ENCODE peak calls at places on chromosomes 6 and 20, in four cellular contexts. B, V, L and Q are unnamed samples.

GRCh38 chr20:38997622-38998021 is 35.5 kb downstream of the DHX35 start:
- DNase-seq in B (no peak), V (no peak), L (no peak), Q (no peak)

GRCh38 chr6:73514746-73515110 is 6.1 kb downstream of the EEF1A1 start:
- DNase-seq in B (no peak), V (no peak), L (peak), Q (no peak)

GRCh38 chr6:52724406-52725121 is 38.7 kb downstream of the GSTA2 start:
- DNase-seq in B (peak), V (peak), L (peak), Q (peak)

GRCh38 chr20:21396045-21396893 is 1.1 kb downstream of the NKX2-4 start:
- DNase-seq in B (no peak), V (peak), L (no peak), Q (no peak)

GRCh38 chr20:47392015-47392720 is 35.7 kb upstream of the ZMYND8 start:
- DNase-seq in B (peak), V (no peak), L (peak), Q (no peak)

GRCh38 chr6:97535800-97536199 is 252.8 kb upstream of the MMS22L start:
- DNase-seq in B (no peak), V (no peak), L (no peak), Q (no peak)

GRCh38 chr20:32560989-32561830 is 23.9 kb downstream of the NOL4L start:
- DNase-seq in B (no peak), V (no peak), L (no peak), Q (no peak)

GRCh38 chr6:137830562-137830961 is 36.5 kb upstream of the TNFAIP3 start:
- DNase-seq in B (no peak), V (no peak), L (no peak), Q (no peak)

GRCh38 chr20:38840053-38840893 is 34.8 kb downstream of the PPP1R16B start:
- DNase-seq in B (no peak), V (no peak), L (no peak), Q (no peak)

GRCh38 chr6:80143312-80143960 is 37.0 kb downstream of the BCKDHB start:
- DNase-seq in B (peak), V (peak), L (peak), Q (peak)

GRCh38 chr20:10578607-10579006 is 95.2 kb downstream of the JAG1 start:
- DNase-seq in B (no peak), V (no peak), L (peak), Q (no peak)

GRCh38 chr20:36368400-36368799 is 62.3 kb downstream of the DLGAP4 start:
- DNase-seq in B (no peak), V (no peak), L (no peak), Q (no peak)

GRCh38 chr6:36660771-36661471 is 17.6 kb upstream of the CDKN1A start:
- DNase-seq in B (no peak), V (peak), L (no peak), Q (no peak)

GRCh38 chr6:138109042-138109997 is 2.1 kb upstream of the PERP start:
- DNase-seq in B (no peak), V (peak), L (peak), Q (no peak)

GRCh38 chr6:24126586-24127192 is 674 bp downstream of the NRSN1 start:
- DNase-seq in B (no peak), V (no peak), L (peak), Q (peak)

GRCh38 chr6:109322825-109323580 is 59.3 kb downstream of the CD164 start:
- DNase-seq in B (no peak), V (no peak), L (no peak), Q (no peak)

GRCh38 chr20:36632487-36633284 is 13.3 kb downstream of the SLA2 start:
- DNase-seq in B (no peak), V (no peak), L (no peak), Q (no peak)

GRCh38 chr20:5933802-5934436 is 16.4 kb downstream of the TRMT6 start:
- DNase-seq in B (no peak), V (no peak), L (no peak), Q (no peak)

GRCh38 chr6:41492261-41492891 is 53.8 kb upstream of the FOXP4 start:
- DNase-seq in B (no peak), V (no peak), L (no peak), Q (no peak)

GRCh38 chr6:6803180-6803978 is 214.9 kb downstream of the LY86 start:
- DNase-seq in B (no peak), V (no peak), L (no peak), Q (no peak)
- TF ChIP-seq CTCF in B (no peak), V (no peak), L (no peak), Q (no peak)

DNA sequence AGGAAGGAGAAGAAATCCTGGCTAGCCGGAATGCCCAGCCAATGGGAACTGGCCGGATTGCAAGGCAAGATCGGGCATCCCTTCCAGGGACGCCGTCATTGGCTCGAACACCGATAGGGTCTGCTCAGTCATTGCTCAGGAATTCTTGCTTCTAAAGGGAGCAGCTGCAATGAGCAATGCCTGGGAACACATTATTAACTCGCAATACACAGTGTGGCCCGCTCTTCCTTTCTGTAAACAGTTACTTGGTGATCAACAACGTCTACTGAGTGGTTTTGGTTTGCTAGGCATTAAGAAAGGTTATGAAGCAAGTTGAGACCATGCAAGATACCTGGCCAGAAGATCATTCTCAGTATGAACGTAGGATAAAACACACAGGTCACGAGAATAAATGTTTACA is 165.4 kb upstream of the CITED2 start:
- DNase-seq in B (peak), V (peak), L (peak), Q (peak)
- H3K4me3 ChIP-seq in B (no peak), V (no peak), L (no peak), Q (no peak)

DNA sequence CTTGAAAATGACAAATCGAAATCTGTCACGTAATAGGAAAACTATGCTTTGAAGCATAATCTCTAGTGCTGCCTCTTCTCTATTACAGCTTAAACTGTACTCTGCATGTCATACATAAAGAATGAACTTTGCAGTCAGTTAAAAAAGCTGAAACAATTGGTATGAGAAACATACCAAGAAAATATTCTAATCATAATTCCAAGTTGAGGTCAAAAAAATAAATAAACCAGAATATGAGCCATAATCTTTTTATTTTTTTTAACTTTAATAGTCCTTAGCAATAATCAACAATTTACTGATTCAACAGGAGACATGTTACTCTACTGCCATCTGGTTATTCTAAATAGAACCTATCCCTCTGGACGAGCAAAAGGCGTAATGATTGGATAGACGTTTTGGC is 224.3 kb upstream of the FLRT3 start:
- DNase-seq in B (no peak), V (no peak), L (peak), Q (no peak)
- TF ChIP-seq CTCF in B (no peak), V (no peak), L (no peak), Q (no peak)

DNA sequence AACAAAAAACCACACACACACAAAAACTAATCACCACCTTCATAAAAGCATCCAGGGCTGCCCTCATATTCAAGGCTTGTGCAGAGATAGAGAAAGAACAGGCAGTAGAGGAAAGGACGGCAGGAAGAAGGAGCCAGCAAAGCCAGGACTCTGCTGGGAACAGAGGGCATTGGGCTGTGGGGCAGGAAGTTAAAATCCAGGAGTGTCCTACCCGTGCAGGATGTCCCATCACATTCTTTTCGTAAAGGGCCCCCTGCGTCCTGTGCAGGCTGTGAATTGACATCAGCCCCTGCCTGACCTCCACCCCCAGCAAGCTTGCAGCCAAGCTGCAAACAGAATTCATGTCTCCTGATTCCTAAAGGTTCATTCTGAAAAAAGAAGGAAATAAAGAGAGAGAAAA is 96.4 kb upstream of the AKAP12 start:
- DNase-seq in B (no peak), V (no peak), L (no peak), Q (no peak)
- H3K4me3 ChIP-seq in B (no peak), V (no peak), L (no peak), Q (no peak)

DNA sequence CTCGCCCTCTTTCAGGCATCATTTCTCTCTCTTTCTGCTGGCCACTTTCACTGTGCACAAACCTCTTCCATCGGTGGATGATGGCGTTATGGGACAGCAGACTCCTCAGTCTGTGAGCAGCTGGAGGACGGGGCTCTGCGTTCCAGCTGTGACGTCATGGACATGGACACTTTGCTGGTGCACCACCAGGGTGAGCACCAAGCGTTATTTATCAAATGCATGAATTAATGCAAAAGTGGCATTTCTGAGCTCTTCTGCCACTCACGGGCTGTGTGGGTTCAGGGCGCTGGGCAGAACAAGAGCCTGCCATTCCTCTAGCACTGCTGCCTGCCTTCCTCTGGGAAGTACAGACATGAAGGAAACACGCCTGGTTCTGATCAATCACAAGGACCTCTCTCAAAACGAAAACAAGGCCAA is 82.9 kb upstream of the MPC1 start:
- DNase-seq in B (peak), V (no peak), L (no peak), Q (no peak)
- TF ChIP-seq CTCF in B (peak), V (peak), L (peak), Q (peak)

GRCh38 chr6:143215785-143216184 is 155.1 kb downstream of the AIG1 start:
- DNase-seq in B (no peak), V (no peak), L (no peak), Q (no peak)
- H3K4me3 ChIP-seq in B (no peak), V (no peak), L (no peak), Q (no peak)